ENCODE peak calls at places on chromosomes 1 and 21, in four cellular contexts. P is neural crest cell, K is HFF-Myc, G is WTC11. E is an unnamed sample.

GRCh38 chr1:230781596-230781995 is 34.4 kb downstream of the CAPN9 start:
- DNase-seq in G (no peak), K (no peak), P (no peak), E (no peak)

GRCh38 chr1:95246511-95246910 is 12.5 kb downstream of the RWDD3 start:
- DNase-seq in P (no peak), G (no peak), K (no peak), E (no peak)

GRCh38 chr1:12166834-12167492 is at the start of gene TNFRSF1B:
- DNase-seq in G (peak), K (no peak), P (peak), E (peak)

GRCh38 chr1:22886211-22886610 is 86.5 kb downstream of the LACTBL1 start:
- DNase-seq in K (no peak), P (no peak), G (no peak), E (no peak)

GRCh38 chr1:34911465-34911864 is 18.0 kb downstream of the DLGAP3 start:
- DNase-seq in K (no peak), P (no peak), G (no peak), E (no peak)

GRCh38 chr1:225880210-225880584 is 2.0 kb downstream of the TMEM63A start:
- DNase-seq in G (no peak), P (no peak), K (no peak), E (no peak)

GRCh38 chr1:168923521-168924136 is 182.9 kb upstream of the ATP1B1 start:
- DNase-seq in K (no peak), P (no peak), G (no peak), E (no peak)

GRCh38 chr1:220221269-220221668 is 51.0 kb downstream of the RAB3GAP2 start:
- DNase-seq in K (no peak), G (no peak), P (no peak), E (no peak)

GRCh38 chr1:165481820-165482532 is 37.0 kb upstream of the RXRG start:
- DNase-seq in K (peak), P (no peak), G (no peak), E (no peak)

GRCh38 chr1:155856975-155857930 is at the start of gene GON4L:
- DNase-seq in P (peak), K (peak), G (peak), E (peak)

GRCh38 chr1:10781137-10781536 is 15.3 kb downstream of the CASZ1 start:
- DNase-seq in G (no peak), K (no peak), P (no peak), E (no peak)

GRCh38 chr1:220786057-220786336 is 716 bp upstream of the MTARC1 start:
- DNase-seq in P (no peak), K (no peak), G (no peak), E (no peak)

GRCh38 chr1:12197483-12197880 is 30.7 kb downstream of the TNFRSF1B start:
- DNase-seq in P (no peak), G (no peak), K (no peak), E (no peak)

GRCh38 chr21:39867198-39867650 is at the start of gene PCP4:
- DNase-seq in G (peak), K (no peak), P (peak), E (peak)

GRCh38 chr1:31576743-31577455 is 584 bp downstream of the TINAGL1 start:
- DNase-seq in K (no peak), G (no peak), P (no peak), E (no peak)

GRCh38 chr1:40665335-40666171 is at the start of gene RIMS3:
- DNase-seq in P (peak), G (peak), K (no peak), E (peak)

GRCh38 chr1:179817789-179818188 is 59.8 kb downstream of the TOR1AIP2 start:
- DNase-seq in G (no peak), K (no peak), P (no peak), E (no peak)

GRCh38 chr1:85697895-85698294 is 10.3 kb downstream of the ZNHIT6 start:
- DNase-seq in G (no peak), P (no peak), K (no peak), E (no peak)

GRCh38 chr1:85689788-85690404 is 18.3 kb downstream of the ZNHIT6 start:
- DNase-seq in G (no peak), P (no peak), K (no peak), E (no peak)

DNA sequence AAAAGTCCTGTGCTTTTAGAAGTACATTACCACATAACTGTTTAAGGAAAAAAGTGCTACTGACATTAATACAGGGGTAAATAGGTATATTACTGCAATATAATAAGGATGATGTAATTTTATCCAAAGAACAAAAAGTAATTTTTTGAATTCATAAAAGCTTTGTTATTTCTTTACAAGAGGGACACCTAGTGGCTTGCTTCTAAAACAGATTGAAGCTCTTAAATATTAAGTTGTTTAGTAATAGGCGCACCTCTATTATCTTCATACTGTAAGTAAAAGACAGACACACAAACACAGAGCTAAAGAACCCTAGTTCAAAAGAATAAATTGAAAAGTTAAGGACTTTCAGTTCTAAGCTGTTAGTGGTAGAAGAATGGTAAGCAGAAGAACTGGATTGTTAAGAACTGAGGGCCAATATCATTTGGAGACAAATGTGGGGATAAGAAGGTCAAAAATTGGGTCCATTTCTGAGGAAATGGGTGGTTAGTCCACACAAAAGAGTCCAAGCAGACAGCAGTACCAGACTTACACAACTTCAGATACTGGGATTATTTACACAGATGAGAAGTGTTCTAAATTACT is 15.4 kb downstream of the ZNHIT6 start:
- DNase-seq in P (no peak), K (peak), G (no peak), E (no peak)
- TF ChIP-seq CTCF in P (peak), K (no peak), G (no peak), E (no peak)

GRCh38 chr1:21864730-21865129 is 52.7 kb downstream of the LDLRAD2 start:
- DNase-seq in K (no peak), G (no peak), P (no peak), E (no peak)
- TF ChIP-seq CTCF in K (no peak), G (no peak), P (no peak), E (no peak)

DNA sequence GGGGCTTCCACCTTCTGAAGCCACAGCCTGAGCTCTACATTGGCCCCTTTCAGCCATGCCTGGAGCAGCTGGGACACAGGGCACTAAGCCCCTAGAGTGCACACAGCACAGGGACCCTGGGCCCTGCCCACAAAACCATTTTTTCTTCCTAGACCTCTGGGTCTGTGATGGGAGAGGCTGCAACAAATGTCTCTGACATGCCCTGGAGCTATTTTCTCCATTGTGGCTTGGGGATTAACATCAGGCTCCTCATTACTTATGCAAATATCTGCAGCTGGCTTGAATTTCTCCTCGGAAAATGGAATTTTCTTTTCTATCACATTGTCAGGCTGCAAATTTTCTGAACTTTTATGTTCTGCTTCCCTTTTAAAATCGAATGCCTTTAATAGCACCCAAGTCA is 795.7 kb downstream of the LTN1 start:
- DNase-seq in G (no peak), P (no peak), K (no peak), E (no peak)
- TF ChIP-seq CTCF in G (no peak), P (no peak), K (no peak), E (no peak)

GRCh38 chr1:203776636-203777035 is 11.7 kb downstream of the LAX1 start:
- DNase-seq in P (no peak), K (no peak), G (no peak), E (no peak)
- TF ChIP-seq CTCF in P (peak), K (no peak), G (no peak), E (no peak)

DNA sequence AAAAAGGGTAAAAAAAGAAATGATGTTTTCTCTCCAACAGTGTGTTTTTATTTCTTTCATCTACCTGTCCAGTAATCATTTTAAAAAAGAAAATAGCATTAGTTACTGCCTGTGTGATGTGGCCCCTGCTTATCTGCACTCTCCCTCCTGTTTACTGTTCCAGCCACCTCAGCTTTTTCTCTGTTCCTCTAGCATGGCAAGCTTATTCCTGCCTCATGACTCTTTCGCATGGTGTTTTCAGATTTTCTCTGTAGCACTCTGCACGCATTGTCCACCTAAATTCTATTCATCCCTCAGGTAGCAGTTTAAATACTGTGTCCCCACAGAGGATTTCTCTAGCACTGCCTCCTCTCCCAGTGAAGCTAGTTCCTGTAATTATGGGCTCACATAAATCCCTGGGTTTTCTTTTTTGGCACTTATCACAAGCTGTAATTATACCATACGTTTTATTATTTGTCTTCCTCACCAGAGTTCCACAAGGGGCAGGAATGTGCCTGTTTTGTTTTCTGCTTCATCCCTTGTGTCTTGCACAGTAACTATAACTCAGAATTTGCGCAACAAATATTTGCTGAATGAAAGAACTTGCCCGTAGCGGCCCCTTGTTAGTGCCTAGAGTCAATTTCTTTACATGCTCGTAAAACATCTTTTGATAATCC is 51.4 kb upstream of the LRIG2 start:
- DNase-seq in P (no peak), K (no peak), G (no peak), E (no peak)
- TF ChIP-seq CTCF in P (no peak), K (no peak), G (no peak), E (no peak)

GRCh38 chr1:27633298-27633610 is 1.7 kb downstream of the FGR start:
- DNase-seq in G (no peak), K (no peak), P (no peak), E (no peak)

GRCh38 chr1:27634982-27635362 is at the start of gene FGR:
- DNase-seq in K (no peak), P (no peak), G (no peak), E (no peak)

GRCh38 chr1:27634166-27634981 is 611 bp downstream of the FGR start:
- DNase-seq in K (no peak), P (no peak), G (peak), E (peak)

GRCh38 chr1:27632387-27633297 is 2.3 kb downstream of the FGR start:
- DNase-seq in K (no peak), G (no peak), P (no peak), E (no peak)

DNA sequence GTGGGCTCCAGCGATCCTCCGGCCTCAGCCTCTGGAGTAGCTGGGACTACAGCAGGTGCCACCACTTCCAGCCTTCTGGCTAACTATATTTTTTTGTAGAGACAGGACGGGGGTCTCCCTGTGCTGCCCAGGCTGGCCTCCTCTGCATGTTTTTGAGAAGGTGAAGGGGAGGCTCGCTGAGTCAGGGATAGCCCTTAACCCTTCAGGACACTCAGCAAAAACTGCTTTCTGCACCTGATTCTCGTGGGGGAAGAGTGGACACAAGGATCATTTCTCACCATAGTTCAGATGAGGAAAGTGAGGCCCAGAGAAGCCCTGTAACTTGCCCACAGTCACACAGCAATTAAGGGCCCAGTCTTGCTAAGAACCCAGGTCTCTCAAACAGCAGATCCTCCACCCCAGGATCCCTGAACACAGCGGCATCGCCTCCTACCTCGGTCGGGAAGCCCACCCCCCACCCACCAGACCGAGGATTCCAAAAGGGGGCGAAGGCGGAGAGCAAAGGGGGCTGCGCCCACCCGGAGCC is 1.3 kb downstream of the FGR start:
- DNase-seq in G (no peak), K (no peak), P (no peak), E (no peak)
- TF ChIP-seq CTCF in G (no peak), K (no peak), P (no peak), E (no peak)